ENCODE peak calls at places on chromosomes 4 and X, in ten cellular contexts. V, E, S, P, D, U, G, B, M and Z are unnamed samples.

GRCh38 chrX:101230636-101231035 is 11.1 kb downstream of the DRP2 start:
- DNase-seq in V (no peak), E (no peak), S (no peak), P (no peak), D (no peak), U (no peak), G (no peak), B (no peak), M (no peak), Z (no peak)

GRCh38 chrX:109934434-109934833 is 68.5 kb upstream of the TMEM164 start:
- DNase-seq in V (no peak), E (no peak), S (no peak), P (no peak), D (no peak), U (no peak), G (no peak), B (no peak), M (no peak), Z (no peak)

GRCh38 chr4:8707045-8707781 is 114.6 kb downstream of the CPZ start:
- DNase-seq in V (no peak), E (no peak), S (peak; percentile 69), P (no peak), D (no peak), U (no peak), G (no peak), B (peak; percentile 45), M (no peak), Z (no peak)

GRCh38 chrX:80879916-80880315 is 70.2 kb upstream of the BRWD3 start:
- DNase-seq in V (no peak), E (no peak), S (no peak), P (no peak), D (no peak), U (no peak), G (peak; percentile 3), B (no peak), M (no peak), Z (no peak)

GRCh38 chr4:182555997-182556418 is 312.8 kb downstream of the TENM3 start:
- DNase-seq in V (no peak), E (no peak), S (no peak), P (no peak), D (peak; percentile 86), U (no peak), G (no peak), B (no peak), M (no peak), Z (no peak)

GRCh38 chr4:102500371-102501175 is 586 bp upstream of the NFKB1 start:
- DNase-seq in V (peak; percentile 73), E (no peak), S (peak; percentile 80), P (no peak), D (peak; percentile 62), U (no peak), G (peak; percentile 34), B (peak; percentile 91), M (peak; percentile 54), Z (peak; percentile 50)

GRCh38 chr4:183444953-183445543 is 612 bp downstream of the CDKN2AIP start:
- DNase-seq in V (peak; percentile 71), E (no peak), S (peak; percentile 83), P (no peak), D (peak; percentile 63), U (no peak), G (peak; percentile 24), B (peak; percentile 95), M (no peak), Z (peak; percentile 46)

GRCh38 chrX:15244421-15244820 is 25.5 kb downstream of the ASB9 start:
- DNase-seq in V (no peak), E (no peak), S (no peak), P (no peak), D (no peak), U (no peak), G (no peak), B (no peak), M (no peak), Z (no peak)

GRCh38 chr4:139901516-139902327 is 236.1 kb downstream of the MGST2 start:
- DNase-seq in V (peak; percentile 46), E (no peak), S (no peak), P (no peak), D (no peak), U (no peak), G (peak; percentile 23), B (no peak), M (no peak), Z (no peak)

GRCh38 chr4:39363773-39364393 is 2.3 kb downstream of the RFC1 start:
- DNase-seq in V (no peak), E (no peak), S (no peak), P (no peak), D (no peak), U (no peak), G (no peak), B (no peak), M (no peak), Z (no peak)

GRCh38 chr4:39365931-39366771 is at the start of gene RFC1:
- DNase-seq in V (peak; percentile 87), E (peak; percentile 91), S (peak; percentile 97), P (peak; percentile 87), D (peak; percentile 99), U (peak; percentile 98), G (peak; percentile 89), B (peak; percentile 97), M (peak; percentile 94), Z (peak; percentile 96)

GRCh38 chr4:39367166-39367565 is 1.0 kb upstream of the RFC1 start:
- DNase-seq in V (no peak), E (no peak), S (no peak), P (no peak), D (no peak), U (no peak), G (no peak), B (no peak), M (no peak), Z (no peak)

GRCh38 chr4:39365360-39365759 is 802 bp downstream of the RFC1 start:
- DNase-seq in V (no peak), E (no peak), S (no peak), P (no peak), D (no peak), U (no peak), G (no peak), B (no peak), M (no peak), Z (no peak)

GRCh38 chr4:39362827-39363226 is 3.3 kb downstream of the RFC1 start:
- DNase-seq in V (no peak), E (no peak), S (no peak), P (no peak), D (no peak), U (no peak), G (no peak), B (no peak), M (no peak), Z (no peak)
- TF ChIP-seq POLR2AphosphoS5 in V (no peak), E (no peak), S (no peak), P (no peak), D (no peak), U (no peak), G (no peak), B (no peak), M (no peak), Z (no peak)

GRCh38 chr4:32460972-32461371 is 1740.8 kb downstream of the PCDH7 start:
- DNase-seq in V (no peak), E (no peak), S (no peak), P (no peak), D (no peak), U (no peak), G (no peak), B (no peak), M (no peak), Z (no peak)
- H3K4me3 ChIP-seq in V (no peak overlapping the region), E (no peak overlapping the region), S (no peak overlapping the region), P (no peak overlapping the region), D (no peak overlapping the region), U (no peak overlapping the region), G (no peak overlapping the region), B (no peak overlapping the region), M (no peak overlapping the region), Z (no peak overlapping the region)

GRCh38 chr4:134393592-134393991 is 192.0 kb upstream of the PABPC4L start:
- DNase-seq in V (no peak), E (no peak), S (no peak), P (no peak), D (no peak), U (no peak), G (no peak), B (no peak), M (no peak), Z (no peak)

GRCh38 chr4:134388351-134388750 is 186.8 kb upstream of the PABPC4L start:
- DNase-seq in V (no peak), E (no peak), S (no peak), P (no peak), D (peak; percentile 64), U (no peak), G (no peak), B (no peak), M (no peak), Z (no peak)

DNA sequence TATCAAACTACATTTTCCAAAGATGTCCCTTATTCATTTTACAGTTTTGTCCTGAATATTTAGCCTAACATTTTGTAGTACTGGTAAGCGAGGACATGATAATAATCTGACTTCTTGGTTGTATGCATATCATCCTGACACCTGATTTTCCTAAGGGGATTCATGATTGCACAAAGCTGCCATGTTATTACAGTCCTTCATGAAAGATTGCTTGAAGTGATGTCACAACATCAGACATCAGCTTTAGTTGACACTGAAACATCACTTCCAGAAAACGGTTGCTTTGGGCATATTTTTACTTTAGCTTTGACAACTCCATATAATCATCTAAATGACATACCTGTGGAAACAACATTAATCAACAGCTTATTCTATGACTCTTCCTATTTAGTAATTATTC is 188.7 kb upstream of the PABPC4L start:
- DNase-seq in V (no peak), E (no peak), S (no peak), P (no peak), D (no peak), U (no peak), G (no peak), B (no peak), M (no peak), Z (no peak)
- TF ChIP-seq POLR2AphosphoS5 in V (no peak), E (no peak), S (no peak), P (no peak), D (no peak), U (no peak), G (no peak), B (no peak), M (no peak), Z (no peak)

DNA sequence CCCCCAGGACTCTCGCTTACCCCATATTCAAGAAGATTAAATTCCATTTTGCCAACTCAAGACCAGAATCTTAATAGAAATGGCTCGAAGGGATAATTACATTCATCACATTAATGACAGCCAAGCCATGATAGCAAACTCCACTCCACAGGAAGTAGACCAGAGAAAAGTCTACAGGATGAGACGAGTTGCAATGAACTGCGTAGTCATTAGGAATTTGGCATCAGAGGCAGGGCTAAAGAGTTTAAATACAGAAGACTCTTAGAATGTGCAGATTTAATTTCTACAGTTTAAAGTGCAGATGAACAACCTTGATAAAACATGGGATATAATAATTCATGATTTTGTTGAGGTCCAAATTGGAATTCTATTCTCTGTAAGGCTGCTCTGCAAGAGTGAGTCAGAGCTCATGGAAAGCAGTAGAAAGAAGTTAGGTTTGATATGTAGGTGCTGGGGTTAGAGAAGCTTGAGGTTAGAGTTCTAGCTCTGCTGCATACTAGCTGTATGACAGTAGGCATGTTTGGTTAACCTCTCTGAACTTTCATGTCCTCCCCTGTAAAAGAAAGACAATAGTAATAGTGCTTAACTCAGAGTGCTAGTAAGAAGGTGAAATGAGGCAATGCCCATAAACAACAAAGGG is 32.2 kb downstream of the LNX1 start:
- DNase-seq in V (no peak), E (no peak), S (no peak), P (no peak), D (no peak), U (no peak), G (no peak), B (no peak), M (no peak), Z (no peak)
- H3K4me3 ChIP-seq in V (no peak overlapping the region), E (no peak overlapping the region), S (no peak overlapping the region), P (no peak overlapping the region), D (no peak overlapping the region), U (no peak overlapping the region), G (no peak overlapping the region), B (no peak overlapping the region), M (no peak overlapping the region), Z (no peak overlapping the region)